ENCODE peak calls at places on chromosomes 16 and 17, in six cellular contexts. One of them, this sample, is unnamed.

GRCh38 chr17:31802502-31802901 is 56.5 kb downstream of the COPRS start:
- DNase-seq in GM23338: no peak
- DNase-seq in K562: peak
- DNase-seq in HepG2: no peak
- DNase-seq in GM12878: no peak
- DNase-seq in H1: no peak
- DNase-seq in this sample: no peak

GRCh38 chr17:80473701-80474100 is 2.7 kb downstream of the NPTX1 start:
- DNase-seq in GM23338: no peak
- DNase-seq in K562: no peak
- DNase-seq in HepG2: no peak
- DNase-seq in GM12878: no peak
- DNase-seq in H1: no peak
- DNase-seq in this sample: no peak

GRCh38 chr17:55285340-55286301 is 20.9 kb downstream of the HLF start:
- DNase-seq in GM23338: no peak
- DNase-seq in K562: no peak
- DNase-seq in HepG2: peak
- DNase-seq in GM12878: no peak
- DNase-seq in H1: no peak
- DNase-seq in this sample: no peak

GRCh38 chr17:57135748-57136342 is 50.8 kb downstream of the AKAP1 start:
- DNase-seq in GM23338: no peak
- DNase-seq in K562: no peak
- DNase-seq in HepG2: peak
- DNase-seq in GM12878: no peak
- DNase-seq in H1: no peak
- DNase-seq in this sample: no peak

GRCh38 chr17:4364622-4365041 is 1.8 kb downstream of the UBE2G1 start:
- DNase-seq in GM23338: no peak
- DNase-seq in K562: no peak
- DNase-seq in HepG2: no peak
- DNase-seq in GM12878: no peak
- DNase-seq in H1: no peak
- DNase-seq in this sample: no peak

GRCh38 chr17:72077326-72077960 is 43.4 kb upstream of the SOX9 start:
- DNase-seq in GM23338: peak
- DNase-seq in K562: no peak
- DNase-seq in HepG2: no peak
- DNase-seq in GM12878: no peak
- DNase-seq in H1: no peak
- DNase-seq in this sample: no peak

GRCh38 chr16:27189335-27189972 is 13.9 kb upstream of the KDM8 start:
- DNase-seq in GM23338: peak
- DNase-seq in K562: no peak
- DNase-seq in HepG2: no peak
- DNase-seq in GM12878: no peak
- DNase-seq in H1: no peak
- DNase-seq in this sample: peak

GRCh38 chr16:57192720-57193486 is 6.8 kb downstream of the RSPRY1 start:
- DNase-seq in GM23338: no peak
- DNase-seq in K562: no peak
- DNase-seq in HepG2: peak
- DNase-seq in GM12878: no peak
- DNase-seq in H1: no peak
- DNase-seq in this sample: no peak

GRCh38 chr17:17181666-17182600 is 24.2 kb downstream of the PLD6 start:
- DNase-seq in GM23338: no peak
- DNase-seq in K562: no peak
- DNase-seq in HepG2: no peak
- DNase-seq in GM12878: peak
- DNase-seq in H1: no peak
- DNase-seq in this sample: no peak

GRCh38 chr17:55607736-55608341 is 96.6 kb upstream of the SMIM36 start:
- DNase-seq in GM23338: no peak
- DNase-seq in K562: no peak
- DNase-seq in HepG2: no peak
- DNase-seq in GM12878: no peak
- DNase-seq in H1: no peak
- DNase-seq in this sample: no peak

GRCh38 chr17:45908460-45908859 is 14.1 kb downstream of the MAPT start:
- DNase-seq in GM23338: peak
- DNase-seq in K562: no peak
- DNase-seq in HepG2: no peak
- DNase-seq in GM12878: no peak
- DNase-seq in H1: no peak
- DNase-seq in this sample: no peak

GRCh38 chr17:46769531-46770438 is 48.7 kb downstream of the WNT3 start:
- DNase-seq in GM23338: no peak
- DNase-seq in K562: no peak
- DNase-seq in HepG2: no peak
- DNase-seq in GM12878: no peak
- DNase-seq in H1: no peak
- DNase-seq in this sample: no peak

DNA sequence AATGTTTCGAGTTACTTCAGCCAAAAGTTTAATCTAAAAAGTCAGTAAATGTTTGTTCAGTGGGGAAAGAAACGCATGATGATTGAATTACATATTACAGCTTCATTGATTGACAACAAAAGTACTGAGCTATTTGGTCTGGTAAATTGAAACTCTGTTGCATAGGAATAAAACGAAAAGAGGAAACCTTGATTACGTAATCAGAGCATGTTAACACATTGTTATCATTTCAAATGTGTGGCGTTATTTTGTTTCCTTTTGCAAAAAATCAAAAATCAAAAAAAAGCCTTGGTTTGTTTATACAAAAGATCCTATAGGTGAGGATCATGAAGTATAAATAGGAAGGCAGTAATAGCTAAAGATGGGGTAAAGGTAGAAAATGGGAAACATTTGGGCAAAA is 19.5 kb upstream of the CA10 start:
- DNase-seq in GM23338: no peak
- DNase-seq in K562: no peak
- DNase-seq in HepG2: no peak
- DNase-seq in GM12878: no peak
- DNase-seq in H1: no peak
- DNase-seq in this sample: no peak
- TF ChIP-seq CREB1 in GM23338: no peak
- TF ChIP-seq CREB1 in K562: no peak
- TF ChIP-seq CREB1 in HepG2: peak
- TF ChIP-seq CREB1 in GM12878: no peak
- TF ChIP-seq CREB1 in H1: no peak
- TF ChIP-seq CREB1 in this sample: no peak

GRCh38 chr17:1942066-1942365 is 83.1 kb downstream of the RTN4RL1 start:
- DNase-seq in GM23338: no peak
- DNase-seq in K562: no peak
- DNase-seq in HepG2: no peak
- DNase-seq in GM12878: no peak
- DNase-seq in H1: no peak
- DNase-seq in this sample: no peak
- TF ChIP-seq CREB1 in GM23338: no peak
- TF ChIP-seq CREB1 in K562: no peak
- TF ChIP-seq CREB1 in HepG2: no peak
- TF ChIP-seq CREB1 in GM12878: no peak
- TF ChIP-seq CREB1 in H1: no peak
- TF ChIP-seq CREB1 in this sample: no peak

GRCh38 chr16:83715217-83715920 is 92.4 kb upstream of the HSBP1 start:
- DNase-seq in GM23338: no peak
- DNase-seq in K562: no peak
- DNase-seq in HepG2: no peak
- DNase-seq in GM12878: no peak
- DNase-seq in H1: no peak
- DNase-seq in this sample: no peak
- TF ChIP-seq CREB1 in GM23338: no peak
- TF ChIP-seq CREB1 in K562: no peak
- TF ChIP-seq CREB1 in HepG2: no peak
- TF ChIP-seq CREB1 in GM12878: no peak
- TF ChIP-seq CREB1 in H1: no peak
- TF ChIP-seq CREB1 in this sample: no peak

GRCh38 chr17:40323731-40324650 is 15.0 kb downstream of the RARA start:
- DNase-seq in GM23338: no peak
- DNase-seq in K562: no peak
- DNase-seq in HepG2: no peak
- DNase-seq in GM12878: no peak
- DNase-seq in H1: no peak
- DNase-seq in this sample: no peak
- TF ChIP-seq CREB1 in GM23338: no peak
- TF ChIP-seq CREB1 in K562: no peak
- TF ChIP-seq CREB1 in HepG2: no peak
- TF ChIP-seq CREB1 in GM12878: no peak
- TF ChIP-seq CREB1 in H1: no peak
- TF ChIP-seq CREB1 in this sample: no peak

DNA sequence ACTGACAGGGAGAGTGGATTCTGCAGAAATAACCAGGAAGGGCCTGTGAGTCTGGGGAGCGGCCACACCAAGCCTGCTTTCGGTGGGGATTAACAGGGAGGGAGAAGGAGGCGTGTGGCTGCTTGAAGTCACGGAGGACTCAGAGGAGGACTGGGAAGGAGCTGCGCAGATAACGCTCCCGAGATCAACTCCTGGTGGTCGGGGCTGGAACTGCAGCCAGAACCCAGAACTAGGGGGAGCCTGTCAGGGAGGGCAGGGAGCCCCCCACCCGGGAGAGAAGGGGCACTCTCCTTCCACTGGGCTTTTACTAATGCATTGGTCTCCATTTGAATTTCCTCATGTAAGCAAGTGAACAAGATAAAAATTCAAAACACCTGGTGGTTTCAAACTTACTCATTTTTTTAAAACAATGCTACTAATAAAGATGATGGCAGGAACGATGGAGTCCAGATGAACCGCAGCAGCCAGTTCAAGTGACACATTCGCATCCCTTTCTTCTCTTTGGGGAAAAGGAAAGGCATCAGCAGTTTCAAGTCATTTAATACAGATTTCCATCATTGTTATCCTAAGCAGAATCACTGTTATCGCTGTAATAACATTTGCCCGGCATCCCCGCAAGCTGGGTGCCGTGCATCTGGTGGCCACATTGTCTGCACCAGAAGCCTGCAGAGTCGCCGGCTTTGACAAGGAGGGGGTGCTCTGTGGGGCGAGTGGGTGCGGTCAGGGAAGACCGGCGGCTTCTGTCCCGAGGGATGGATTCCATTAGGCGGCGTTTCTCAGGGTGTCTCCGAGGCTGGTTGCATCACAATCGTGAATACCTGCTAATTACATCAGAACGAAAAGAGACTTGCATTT is 183.0 kb downstream of the FOXL1 start:
- DNase-seq in GM23338: peak
- DNase-seq in K562: peak
- DNase-seq in HepG2: peak
- DNase-seq in GM12878: no peak
- DNase-seq in H1: no peak
- DNase-seq in this sample: peak
- TF ChIP-seq CREB1 in GM23338: peak
- TF ChIP-seq CREB1 in K562: no peak
- TF ChIP-seq CREB1 in HepG2: no peak
- TF ChIP-seq CREB1 in GM12878: no peak
- TF ChIP-seq CREB1 in H1: no peak
- TF ChIP-seq CREB1 in this sample: no peak

GRCh38 chr16:28326881-28327610 is 34.7 kb downstream of the SBK1 start:
- DNase-seq in GM23338: peak
- DNase-seq in K562: peak
- DNase-seq in HepG2: peak
- DNase-seq in GM12878: no peak
- DNase-seq in H1: no peak
- DNase-seq in this sample: peak
- TF ChIP-seq CREB1 in GM23338: no peak
- TF ChIP-seq CREB1 in K562: no peak
- TF ChIP-seq CREB1 in HepG2: no peak
- TF ChIP-seq CREB1 in GM12878: no peak
- TF ChIP-seq CREB1 in H1: no peak
- TF ChIP-seq CREB1 in this sample: no peak

This sample was measured in WTC11.